ENCODE peak calls at places on chromosomes 7 and 10, in six cellular contexts. N is IMR-90, T is mesenchymal stem cell, G is neuronal stem cell, S is trophoblast cell, Q is H1. Y is an unnamed sample.

GRCh38 chr10:88245974-88246511 is 337.1 kb downstream of the RNLS start:
- DNase-seq in N (peak), T (no peak), G (no peak), S (no peak), Q (no peak), Y (no peak)

GRCh38 chr10:4111593-4111992 is 326.6 kb upstream of the KLF6 start:
- DNase-seq in N (peak), T (no peak), G (no peak), S (no peak), Q (no peak), Y (no peak)

GRCh38 chr10:110625356-110625894 is 18.7 kb upstream of the RBM20 start:
- DNase-seq in N (no peak), T (no peak), G (no peak), S (no peak), Q (no peak), Y (no peak)

GRCh38 chr7:151087247-151088018 is 1.2 kb downstream of the AGAP3 start:
- DNase-seq in N (peak), T (peak), G (no peak), S (no peak), Q (no peak), Y (no peak)

GRCh38 chr10:14405076-14406065 is 74.6 kb upstream of the FRMD4A start:
- DNase-seq in N (peak), T (peak), G (no peak), S (peak), Q (no peak), Y (no peak)

GRCh38 chr7:28020302-28020940 is 160.2 kb downstream of the JAZF1 start:
- DNase-seq in N (peak), T (peak), G (peak), S (peak), Q (peak), Y (peak)

GRCh38 chr7:134888141-134888740 is 98.1 kb upstream of the AGBL3 start:
- DNase-seq in N (no peak), T (no peak), G (no peak), S (peak), Q (no peak), Y (no peak)

GRCh38 chr7:28582226-28582625 is 169.9 kb downstream of the CREB5 start:
- DNase-seq in N (no peak), T (no peak), G (no peak), S (no peak), Q (no peak), Y (no peak)

GRCh38 chr10:29465384-29465783 is 169.4 kb downstream of the SVIL start:
- DNase-seq in N (no peak), T (no peak), G (no peak), S (no peak), Q (no peak), Y (peak)

GRCh38 chr10:78458983-78459638 is 425.4 kb downstream of the RPS24 start:
- DNase-seq in N (peak), T (peak), G (no peak), S (no peak), Q (no peak), Y (no peak)

GRCh38 chr10:81108516-81109199 is 571.0 kb downstream of the SH2D4B start:
- DNase-seq in N (peak), T (peak), G (no peak), S (no peak), Q (no peak), Y (no peak)

GRCh38 chr10:132458595-132459251 is 61.7 kb downstream of the PWWP2B start:
- DNase-seq in N (no peak), T (peak), G (no peak), S (no peak), Q (no peak), Y (peak)

GRCh38 chr10:61138728-61139127 is 194.7 kb upstream of the RHOBTB1 start:
- DNase-seq in N (no peak), T (no peak), G (no peak), S (no peak), Q (no peak), Y (no peak)

GRCh38 chr7:86975449-86975848 is 84.0 kb downstream of the ELAPOR2 start:
- DNase-seq in N (no peak), T (no peak), G (no peak), S (no peak), Q (no peak), Y (no peak)

GRCh38 chr7:123727071-123727837 is 21.5 kb downstream of the WASL start:
- DNase-seq in N (peak), T (peak), G (no peak), S (no peak), Q (no peak), Y (no peak)

GRCh38 chr7:140478361-140479061 is 794 bp downstream of the MKRN1 start:
- DNase-seq in N (peak), T (peak), G (peak), S (no peak), Q (no peak), Y (peak)

GRCh38 chr10:114698271-114699185 is 40.5 kb upstream of the ABLIM1 start:
- DNase-seq in N (peak), T (no peak), G (no peak), S (no peak), Q (no peak), Y (no peak)

GRCh38 chr7:47503283-47503682 is 78.6 kb downstream of the TNS3 start:
- DNase-seq in N (peak), T (peak), G (no peak), S (no peak), Q (no peak), Y (no peak)

GRCh38 chr7:50206521-50207250 is 97.8 kb upstream of the IKZF1 start:
- DNase-seq in N (no peak), T (no peak), G (no peak), S (no peak), Q (no peak), Y (no peak)

GRCh38 chr10:119602241-119603095 is 5.7 kb upstream of the TIAL1 start:
- DNase-seq in N (no peak), T (peak), G (no peak), S (peak), Q (no peak), Y (peak)

GRCh38 chr7:32957326-32958045 is at the start of gene FKBP9:
- DNase-seq in N (peak), T (peak), G (peak), S (peak), Q (no peak), Y (peak)

GRCh38 chr7:26090927-26091519 is 61.0 kb upstream of the NFE2L3 start:
- DNase-seq in N (peak), T (peak), G (peak), S (no peak), Q (no peak), Y (no peak)

GRCh38 chr10:78535716-78536218 is 502.1 kb downstream of the RPS24 start:
- DNase-seq in N (no peak), T (no peak), G (no peak), S (no peak), Q (no peak), Y (no peak)

GRCh38 chr10:59003203-59003602 is 173.2 kb upstream of the PHYHIPL start:
- DNase-seq in N (no peak), T (no peak), G (no peak), S (no peak), Q (no peak), Y (no peak)

GRCh38 chr7:128829391-128830166 is 627 bp upstream of the FLNC start:
- DNase-seq in N (peak), T (peak), G (no peak), S (no peak), Q (no peak), Y (no peak)

GRCh38 chr10:27197980-27198645 is 42.5 kb downstream of the ACBD5 start:
- DNase-seq in N (peak), T (no peak), G (no peak), S (no peak), Q (no peak), Y (no peak)

GRCh38 chr7:155741805-155742204 is 70.5 kb downstream of the SHH start:
- DNase-seq in N (no peak), T (no peak), G (no peak), S (no peak), Q (no peak), Y (no peak)

GRCh38 chr10:612696-613095 is 76.8 kb downstream of the DIP2C start:
- DNase-seq in N (no peak), T (no peak), G (no peak), S (no peak), Q (no peak), Y (no peak)

GRCh38 chr7:67723591-67723990 is 727.0 kb downstream of the TYW1 start:
- DNase-seq in N (no peak), T (no peak), G (no peak), S (no peak), Q (no peak), Y (no peak)

GRCh38 chr7:4550117-4550516 is 132.0 kb upstream of the FOXK1 start:
- DNase-seq in N (no peak), T (no peak), G (no peak), S (no peak), Q (no peak), Y (no peak)

GRCh38 chr10:86644412-86645110 is 9.8 kb upstream of the OPN4 start:
- DNase-seq in N (peak), T (peak), G (no peak), S (no peak), Q (no peak), Y (peak)

GRCh38 chr7:63073736-63074135 is 924.9 kb upstream of the ZNF722 start:
- DNase-seq in N (no peak), T (no peak), G (no peak), S (no peak), Q (no peak), Y (no peak)

GRCh38 chr7:142114207-142114606 is 2.7 kb downstream of the MGAM2 start:
- DNase-seq in N (no peak), T (no peak), G (no peak), S (no peak), Q (no peak), Y (no peak)

GRCh38 chr7:142110098-142110497 is 1.4 kb upstream of the MGAM2 start:
- DNase-seq in N (no peak), T (no peak), G (no peak), S (no peak), Q (no peak), Y (no peak)

GRCh38 chr7:142111509-142111908 is at the start of gene MGAM2:
- DNase-seq in N (no peak), T (no peak), G (no peak), S (no peak), Q (no peak), Y (no peak)

GRCh38 chr7:142110638-142111037 is 880 bp upstream of the MGAM2 start:
- DNase-seq in N (no peak), T (no peak), G (no peak), S (no peak), Q (no peak), Y (no peak)

GRCh38 chr7:142112086-142112485 is 568 bp downstream of the MGAM2 start:
- DNase-seq in N (no peak), T (no peak), G (no peak), S (no peak), Q (peak), Y (peak)
- H3K14ac ChIP-seq in N (no peak), T (no peak), G (no peak), S (no peak), Q (no peak), Y (no peak)

GRCh38 chr7:99448855-99449254 is 10.1 kb downstream of the CPSF4 start:
- DNase-seq in N (no peak), T (no peak), G (no peak), S (no peak), Q (no peak), Y (no peak)
- H3K14ac ChIP-seq in N (no peak), T (no peak), G (no peak), S (no peak), Q (no peak), Y (no peak)

GRCh38 chr10:95171336-95171735 is 22.7 kb upstream of the ACSM6 start:
- DNase-seq in N (no peak), T (no peak), G (no peak), S (no peak), Q (no peak), Y (no peak)
- H3K14ac ChIP-seq in N (no peak), T (no peak), G (no peak), S (no peak), Q (no peak), Y (no peak)

GRCh38 chr7:117001283-117001682 is 48.0 kb downstream of the ST7 start:
- DNase-seq in N (no peak), T (no peak), G (no peak), S (no peak), Q (no peak), Y (no peak)

GRCh38 chr7:117005449-117005848 is 52.1 kb downstream of the ST7 start:
- DNase-seq in N (no peak), T (peak), G (no peak), S (no peak), Q (no peak), Y (no peak)

GRCh38 chr7:117007285-117007684 is 54.0 kb downstream of the ST7 start:
- DNase-seq in N (no peak), T (no peak), G (no peak), S (no peak), Q (no peak), Y (no peak)

GRCh38 chr7:117008849-117009531 is 55.7 kb downstream of the ST7 start:
- DNase-seq in N (peak), T (peak), G (no peak), S (no peak), Q (no peak), Y (no peak)

GRCh38 chr7:117004899-117005298 is 51.6 kb downstream of the ST7 start:
- DNase-seq in N (no peak), T (no peak), G (no peak), S (no peak), Q (no peak), Y (no peak)
- H3K14ac ChIP-seq in N (no peak), T (no peak), G (no peak), S (no peak), Q (no peak), Y (no peak)

DNA sequence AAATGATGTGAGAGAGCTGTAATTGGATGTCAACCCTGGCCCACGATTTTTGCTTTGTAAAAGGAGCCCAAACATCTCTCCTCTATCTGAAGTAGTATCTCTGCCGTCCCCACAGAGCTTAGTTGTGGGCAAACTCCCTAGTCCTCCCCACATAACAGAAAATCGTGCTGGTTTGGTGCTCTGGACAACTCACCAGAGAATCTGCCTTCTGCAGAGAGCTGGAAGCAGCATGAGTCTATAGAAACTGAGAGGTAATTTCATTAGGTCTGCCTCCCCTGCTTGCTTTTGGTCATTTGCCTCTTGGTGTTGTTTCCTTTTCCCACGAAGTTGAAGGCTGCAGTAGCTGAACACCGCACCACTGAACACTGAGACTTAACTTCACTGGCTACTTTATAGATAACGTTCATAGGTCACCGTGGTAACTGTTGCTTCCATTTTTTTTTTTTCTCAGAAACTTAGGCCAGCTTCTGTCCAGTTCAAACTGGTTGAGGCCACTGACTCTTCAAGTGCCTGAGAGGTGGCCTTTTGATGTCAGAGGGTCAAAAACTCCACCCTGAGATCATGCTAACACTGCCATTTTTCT is 3.3 kb upstream of the CDCA7L start:
- DNase-seq in N (no peak), T (peak), G (no peak), S (no peak), Q (no peak), Y (no peak)
- H3K14ac ChIP-seq in N (no peak), T (no peak), G (no peak), S (no peak), Q (no peak), Y (no peak)

GRCh38 chr10:73635781-73636180 is 5.5 kb downstream of the MYOZ1 start:
- DNase-seq in N (no peak), T (no peak), G (no peak), S (no peak), Q (no peak), Y (no peak)

GRCh38 chr10:73629165-73629564 is 12.1 kb downstream of the MYOZ1 start:
- DNase-seq in N (no peak), T (no peak), G (no peak), S (no peak), Q (no peak), Y (no peak)

GRCh38 chr10:73639286-73639685 is 2.0 kb downstream of the MYOZ1 start:
- DNase-seq in N (no peak), T (no peak), G (no peak), S (no peak), Q (no peak), Y (no peak)

GRCh38 chr10:73628405-73628804 is 12.9 kb downstream of the MYOZ1 start:
- DNase-seq in N (no peak), T (no peak), G (no peak), S (no peak), Q (no peak), Y (no peak)

DNA sequence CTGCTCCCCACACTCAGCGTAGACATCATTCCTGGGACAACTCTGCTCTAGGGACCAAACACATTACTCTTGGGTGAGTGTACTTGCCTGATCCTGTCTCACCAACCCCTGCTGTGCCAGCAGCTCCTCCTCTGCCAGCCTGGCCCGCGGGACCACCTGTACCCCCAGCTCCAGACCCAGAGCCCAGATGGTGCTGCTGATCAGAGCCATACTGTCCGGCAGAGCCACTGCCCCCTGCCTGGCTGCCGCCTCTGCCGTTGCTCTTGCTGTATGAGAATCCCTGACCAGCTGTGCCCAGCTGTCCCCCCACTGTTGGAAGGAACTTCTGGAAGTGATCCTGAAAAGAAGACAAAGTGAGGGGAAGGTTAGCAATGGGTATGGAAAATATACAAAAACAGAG is 6.9 kb downstream of the MYOZ1 start:
- DNase-seq in N (no peak), T (no peak), G (no peak), S (no peak), Q (no peak), Y (no peak)
- H3K14ac ChIP-seq in N (no peak), T (no peak), G (no peak), S (no peak), Q (no peak), Y (no peak)

GRCh38 chr10:9334270-9334669 is 1279.8 kb downstream of the GATA3 start:
- DNase-seq in N (no peak), T (no peak), G (no peak), S (no peak), Q (no peak), Y (no peak)
- H3K14ac ChIP-seq in N (no peak), T (no peak), G (no peak), S (no peak), Q (no peak), Y (no peak)

DNA sequence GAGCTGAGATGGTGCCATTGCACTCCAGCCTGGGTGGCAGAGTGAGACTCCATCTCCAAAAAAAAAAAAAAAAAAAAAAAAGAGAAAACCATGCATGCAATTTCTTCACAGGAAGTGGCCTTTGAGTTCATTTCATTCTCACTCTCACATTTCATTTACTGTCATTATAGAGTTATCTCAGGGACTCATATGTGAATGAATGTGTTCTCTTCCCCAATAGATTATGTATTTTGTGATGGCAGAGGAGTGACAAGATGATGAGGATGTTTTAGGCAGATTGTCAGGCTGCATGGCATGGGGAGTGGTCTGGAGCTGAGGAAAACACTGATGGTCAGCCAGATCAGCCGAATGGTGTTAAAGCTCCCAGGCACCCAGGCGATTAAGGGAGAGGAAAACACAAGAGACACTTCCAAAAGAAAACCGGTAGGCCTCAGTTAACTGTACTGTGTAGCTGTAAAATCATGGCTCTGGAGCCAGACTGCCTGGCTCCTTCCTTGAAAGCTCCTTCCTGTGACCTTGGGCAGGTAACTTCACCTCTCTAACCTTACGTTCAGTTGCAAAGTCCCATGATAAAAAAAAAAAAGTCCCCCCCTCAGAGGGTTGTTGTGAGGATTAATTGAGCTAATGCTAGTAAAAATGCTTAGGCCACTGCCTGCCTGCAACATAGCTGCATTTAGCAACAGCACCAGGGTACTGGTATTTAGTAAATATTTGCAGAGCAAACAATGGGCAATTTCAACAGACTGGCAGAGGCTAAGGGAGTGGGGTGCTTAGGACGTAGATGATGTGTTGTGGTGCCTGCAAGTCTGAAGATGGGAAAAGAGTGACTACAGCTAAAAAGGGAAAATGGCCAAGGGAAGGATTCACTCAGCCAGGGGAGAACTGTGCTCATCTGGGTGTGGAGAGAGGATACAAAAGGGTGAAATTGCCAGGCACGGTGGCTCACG is 6.9 kb downstream of the FRAT2 start:
- DNase-seq in N (no peak), T (no peak), G (no peak), S (no peak), Q (no peak), Y (no peak)
- H3K14ac ChIP-seq in N (no peak), T (no peak), G (no peak), S (no peak), Q (no peak), Y (peak)

DNA sequence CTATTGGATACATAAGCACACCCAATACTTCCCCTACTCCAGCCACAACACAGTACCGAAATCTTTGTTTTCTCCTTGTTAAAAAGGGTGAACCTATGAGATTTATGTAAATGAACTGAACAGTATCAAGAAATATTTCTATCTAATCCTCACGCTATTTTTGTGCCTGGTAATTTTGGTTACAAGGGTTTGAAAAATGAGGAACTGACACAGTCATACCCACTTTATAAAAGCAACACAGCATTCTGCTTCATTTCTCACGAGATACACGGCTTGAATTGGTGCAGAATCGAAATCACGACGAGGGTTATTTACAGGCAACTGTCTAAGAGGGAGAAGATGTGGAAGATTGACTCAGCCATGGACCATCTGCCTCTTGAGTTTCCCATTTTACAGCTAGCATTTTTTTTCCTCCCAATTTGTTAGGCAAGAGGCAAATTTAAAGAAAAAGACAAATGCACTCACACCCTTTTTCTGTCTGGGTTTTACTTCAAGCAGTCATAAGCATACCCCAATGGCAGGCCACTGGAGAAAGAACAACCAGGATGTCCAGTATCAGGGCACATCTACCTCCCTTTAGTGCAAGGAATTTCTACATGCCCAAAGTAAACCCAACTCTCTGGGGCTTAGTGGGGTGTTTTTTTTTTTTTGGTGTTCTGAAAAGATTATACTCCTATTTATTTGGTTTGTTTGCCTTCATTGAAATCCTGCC is 108.1 kb downstream of the ITGB8 start:
- DNase-seq in N (no peak), T (no peak), G (no peak), S (no peak), Q (no peak), Y (no peak)
- H3K14ac ChIP-seq in N (no peak), T (no peak), G (no peak), S (no peak), Q (no peak), Y (no peak)

GRCh38 chr7:69844264-69844868 is 246.1 kb downstream of the AUTS2 start:
- DNase-seq in N (no peak), T (no peak), G (no peak), S (no peak), Q (no peak), Y (no peak)
- H3K14ac ChIP-seq in N (no peak), T (no peak), G (no peak), S (no peak), Q (no peak), Y (no peak)